ENCODE peak calls at places on chromosomes 6 and 20, in six cellular contexts. Y, W, M, U, G and E are unnamed samples.
A peak's percentile ranks its signal among the peaks of the same experiment; 100 is the strongest.

GRCh38 chr20:41138217-41138526 is 829 bp downstream of the PLCG1 start:
- DNase-seq in Y (no peak), W (no peak), M (no peak), U (no peak), G (no peak), E (peak; percentile 16)

GRCh38 chr6:170082067-170082466 is 208.8 kb downstream of the DLL1 start:
- DNase-seq in Y (peak; percentile 35), W (no peak), M (no peak), U (no peak), G (no peak), E (no peak)

GRCh38 chr6:39426057-39426592 is 103.6 kb upstream of the KCNK16 start:
- DNase-seq in Y (no peak), W (peak; percentile 87), M (no peak), U (peak; percentile 91), G (peak; percentile 27), E (peak; percentile 74)

GRCh38 chr6:104161960-104162669 is 697.6 kb downstream of the HACE1 start:
- DNase-seq in Y (no peak), W (peak; percentile 91), M (no peak), U (peak; percentile 47), G (peak; percentile 30), E (peak; percentile 31)

GRCh38 chr20:57677323-57677982 is 32.4 kb downstream of the PMEPA1 start:
- DNase-seq in Y (no peak), W (no peak), M (no peak), U (no peak), G (no peak), E (no peak)

GRCh38 chr6:3911614-3912336 is 62.6 kb downstream of the FAM50B start:
- DNase-seq in Y (peak; percentile 35), W (peak; percentile 78), M (peak; percentile 58), U (peak; percentile 88), G (peak; percentile 87), E (peak; percentile 95)

GRCh38 chr20:34573541-34573940 is 15.0 kb downstream of the MAP1LC3A start:
- DNase-seq in Y (peak; percentile 24), W (no peak), M (no peak), U (no peak), G (no peak), E (no peak)

GRCh38 chr6:41878961-41879405 is 16.2 kb downstream of the USP49 start:
- DNase-seq in Y (no peak), W (peak; percentile 59), M (no peak), U (peak; percentile 9), G (no peak), E (peak; percentile 27)

GRCh38 chr6:120378582-120379220 is 955.6 kb downstream of the TBC1D32 start:
- DNase-seq in Y (no peak), W (peak; percentile 49), M (no peak), U (peak; percentile 64), G (no peak), E (no peak)

GRCh38 chr6:117167520-117168271 is 97.7 kb upstream of the VGLL2 start:
- DNase-seq in Y (peak; percentile 61), W (peak; percentile 80), M (no peak), U (no peak), G (peak; percentile 44), E (no peak)

GRCh38 chr20:32037929-32038328 is 14.1 kb upstream of the HCK start:
- DNase-seq in Y (no peak), W (peak; percentile 28), M (no peak), U (peak; percentile 54), G (no peak), E (peak; percentile 48)

GRCh38 chr6:31609519-31610406 is 5.3 kb upstream of the AIF1 start:
- DNase-seq in Y (no peak), W (no peak), M (no peak), U (peak; percentile 56), G (no peak), E (no peak)

GRCh38 chr6:138719744-138720143 is 53.8 kb upstream of the CCDC28A start:
- DNase-seq in Y (no peak), W (no peak), M (no peak), U (no peak), G (no peak), E (no peak)

GRCh38 chr6:43706788-43707187 is 19.2 kb upstream of the MRPS18A start:
- DNase-seq in Y (no peak), W (no peak), M (no peak), U (peak; percentile 81), G (no peak), E (peak; percentile 57)

GRCh38 chr20:41507851-41508250 is 110.3 kb downstream of the CHD6 start:
- DNase-seq in Y (no peak), W (peak; percentile 21), M (no peak), U (no peak), G (no peak), E (no peak)

GRCh38 chr6:130600880-130601341 is 226.3 kb upstream of the SMLR1 start:
- DNase-seq in Y (no peak), W (peak; percentile 55), M (no peak), U (no peak), G (no peak), E (peak; percentile 59)
- H3K27ac ChIP-seq in Y (no peak overlapping the region), W (peak overlapping the region; percentile 70), M (no peak overlapping the region), U (no peak overlapping the region), G (peak overlapping the region; percentile 62), E (peak overlapping the region; percentile 93)

GRCh38 chr6:82363368-82364086 is at the start of gene TPBG:
- DNase-seq in Y (peak; percentile 96), W (peak; percentile 78), M (peak; percentile 62), U (peak; percentile 69), G (peak; percentile 71), E (peak; percentile 47)

GRCh38 chr6:82362868-82363267 is 749 bp upstream of the TPBG start:
- DNase-seq in Y (peak; percentile 61), W (no peak), M (no peak), U (peak; percentile 77), G (no peak), E (peak; percentile 17)

GRCh38 chr6:82364087-82365010 is 732 bp downstream of the TPBG start:
- DNase-seq in Y (peak; percentile 89), W (peak; percentile 76), M (peak; percentile 67), U (peak; percentile 80), G (peak; percentile 72), E (peak; percentile 18)

GRCh38 chr6:82362144-82362543 is 1.5 kb upstream of the TPBG start:
- DNase-seq in Y (no peak), W (no peak), M (no peak), U (no peak), G (no peak), E (no peak)

DNA sequence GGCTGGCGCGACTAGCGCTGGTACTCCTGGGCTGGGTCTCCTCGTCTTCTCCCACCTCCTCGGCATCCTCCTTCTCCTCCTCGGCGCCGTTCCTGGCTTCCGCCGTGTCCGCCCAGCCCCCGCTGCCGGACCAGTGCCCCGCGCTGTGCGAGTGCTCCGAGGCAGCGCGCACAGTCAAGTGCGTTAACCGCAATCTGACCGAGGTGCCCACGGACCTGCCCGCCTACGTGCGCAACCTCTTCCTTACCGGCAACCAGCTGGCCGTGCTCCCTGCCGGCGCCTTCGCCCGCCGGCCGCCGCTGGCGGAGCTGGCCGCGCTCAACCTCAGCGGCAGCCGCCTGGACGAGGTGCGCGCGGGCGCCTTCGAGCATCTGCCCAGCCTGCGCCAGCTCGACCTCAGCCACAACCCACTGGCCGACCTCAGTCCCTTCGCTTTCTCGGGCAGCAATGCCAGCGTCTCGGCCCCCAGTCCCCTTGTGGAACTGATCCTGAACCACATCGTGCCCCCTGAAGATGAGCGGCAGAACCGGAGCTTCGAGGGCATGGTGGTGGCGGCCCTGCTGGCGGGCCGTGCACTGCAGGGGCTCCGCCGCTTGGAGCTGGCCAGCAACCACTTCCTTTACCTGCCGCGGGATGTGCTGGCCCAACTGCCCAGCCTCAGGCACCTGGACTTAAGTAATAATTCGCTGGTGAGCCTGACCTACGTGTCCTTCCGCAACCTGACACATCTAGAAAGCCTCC is 1.6 kb downstream of the TPBG start:
- DNase-seq in Y (peak; percentile 84), W (peak; percentile 58), M (peak; percentile 53), U (peak; percentile 50), G (peak; percentile 60), E (peak; percentile 6)
- H3K27ac ChIP-seq in Y (peak overlapping the region; percentile 83), W (peak overlapping the region; percentile 31), M (peak overlapping the region; percentile 88), U (no peak overlapping the region), G (peak overlapping the region; percentile 79), E (no peak overlapping the region)

DNA sequence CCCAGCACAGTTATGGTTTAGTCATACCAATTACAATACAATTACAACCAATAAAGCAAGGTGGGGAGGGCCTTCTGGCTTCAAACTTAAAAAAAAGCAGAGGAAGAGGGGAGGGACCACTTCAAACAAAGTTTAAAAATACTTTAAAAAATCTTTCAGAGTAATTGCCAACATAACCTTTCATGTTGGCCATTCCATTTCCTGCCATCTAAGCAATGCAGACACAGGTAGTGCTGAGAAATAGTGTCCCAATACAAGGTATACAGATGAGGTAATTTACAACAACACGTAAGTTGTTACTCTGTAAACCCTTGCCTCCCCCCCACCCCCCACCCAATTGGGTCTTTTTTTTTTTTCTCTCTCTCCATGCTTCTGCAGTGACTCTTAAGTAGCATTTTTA is 18.8 kb upstream of the TBC1D20 start:
- DNase-seq in Y (no peak), W (no peak), M (no peak), U (no peak), G (no peak), E (no peak)
- H3K27ac ChIP-seq in Y (no peak overlapping the region), W (no peak overlapping the region), M (no peak overlapping the region), U (no peak overlapping the region), G (no peak overlapping the region), E (no peak overlapping the region)

DNA sequence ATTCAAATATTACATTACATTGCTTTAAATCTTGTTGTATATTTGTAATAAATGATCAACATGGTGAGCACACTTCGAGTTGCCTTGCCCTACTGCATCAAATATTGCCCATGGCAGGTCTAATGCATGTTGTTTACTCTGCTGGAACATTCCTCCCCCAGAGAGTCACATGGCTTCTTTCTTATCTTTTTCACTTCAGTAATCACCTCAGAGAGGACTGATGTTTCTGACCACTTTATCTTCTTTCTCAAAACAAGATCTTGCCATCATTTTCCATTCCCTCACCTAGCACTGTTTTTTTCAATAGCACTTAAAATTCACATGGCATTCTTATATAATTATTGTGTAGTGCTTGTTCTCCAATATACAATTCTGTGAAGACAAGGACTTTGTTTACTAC is 243.5 kb upstream of the THEMIS start:
- DNase-seq in Y (no peak), W (no peak), M (no peak), U (no peak), G (no peak), E (no peak)
- H3K27ac ChIP-seq in Y (no peak overlapping the region), W (no peak overlapping the region), M (no peak overlapping the region), U (peak overlapping the region; percentile 69), G (no peak overlapping the region), E (no peak overlapping the region)